ENCODE peak calls at places on chromosomes 4 and X, in five cellular contexts. U is spleen, Y is PC-9, P is GM23248, L is kidney. F is an unnamed sample.

GRCh38 chr4:134024251-134024650 is 177.3 kb downstream of the PABPC4L start:
- DNase-seq in Y (no peak), P (peak; percentile 2), U (no peak), L (no peak), F (no peak)

GRCh38 chrX:16671005-16671404 is 21.0 kb downstream of the S100G start:
- DNase-seq in L (no peak), P (peak; percentile 59), U (no peak), Y (no peak), F (peak; percentile 49)

GRCh38 chr4:76634239-76634638 is 199.2 kb downstream of the SHROOM3 start:
- DNase-seq in U (no peak), L (no peak), P (peak; percentile 84), Y (peak; percentile 87), F (peak; percentile 66)

GRCh38 chrX:18789916-18790315 is 82.5 kb downstream of the PPEF1 start:
- DNase-seq in P (no peak), Y (no peak), U (no peak), L (no peak), F (no peak)

GRCh38 chr4:41156574-41156973 is 57.8 kb downstream of the APBB2 start:
- DNase-seq in Y (no peak), U (no peak), L (no peak), P (peak; percentile 78), F (peak; percentile 47)

GRCh38 chrX:124555036-124555595 is 208.8 kb downstream of the SH2D1A start:
- DNase-seq in P (peak; percentile 45), Y (peak; percentile 72), U (no peak), L (no peak), F (no peak)

GRCh38 chr4:25608644-25609043 is 47.0 kb upstream of the SLC34A2 start:
- DNase-seq in Y (no peak), U (no peak), L (no peak), P (no peak), F (no peak)

GRCh38 chrX:48573690-48574269 is 504 bp upstream of the RBM3 start:
- DNase-seq in U (peak; percentile 85), Y (no peak), L (peak; percentile 83), P (no peak), F (no peak)

GRCh38 chrX:153886915-153887314 is 942 bp upstream of the L1CAM start:
- DNase-seq in P (no peak), L (peak; percentile 72), Y (peak; percentile 74), U (no peak), F (no peak)

GRCh38 chr4:5893013-5893580 is at the start of gene CRMP1:
- DNase-seq in P (peak; percentile 32), L (no peak), U (no peak), Y (no peak), F (no peak)

GRCh38 chrX:72641601-72642000 is 69.0 kb upstream of the HDAC8 start:
- DNase-seq in U (no peak), P (no peak), Y (no peak), L (no peak), F (no peak)

GRCh38 chr4:159105063-159105414 is 2.2 kb downstream of the RAPGEF2 start:
- DNase-seq in Y (no peak), P (peak; percentile 77), L (no peak), U (no peak), F (no peak)

GRCh38 chrX:132001127-132001526 is 22.0 kb upstream of the STK26 start:
- DNase-seq in L (no peak), U (no peak), P (no peak), Y (peak; percentile 99), F (no peak)

GRCh38 chr4:71126719-71127118 is 133.3 kb downstream of the DCK start:
- DNase-seq in U (no peak), P (peak; percentile 94), Y (peak; percentile 57), L (no peak), F (no peak)

GRCh38 chrX:49291615-49292337 is 11.7 kb upstream of the GAGE10 start:
- DNase-seq in U (peak; percentile 84), P (peak; percentile 58), L (peak; percentile 66), Y (no peak), F (peak; percentile 62)

GRCh38 chr4:6298035-6298434 is 28.4 kb downstream of the WFS1 start:
- DNase-seq in L (no peak), U (no peak), P (no peak), Y (no peak), F (no peak)

GRCh38 chrX:124209792-124210576 is 122.5 kb upstream of the TEX13D start:
- DNase-seq in U (no peak), L (no peak), Y (no peak), P (no peak), F (no peak)

GRCh38 chr4:66741081-66741480 is 804.2 kb downstream of the CENPC start:
- DNase-seq in P (no peak), Y (no peak), L (no peak), U (no peak), F (no peak)

GRCh38 chrX:142938793-142939192 is 86.9 kb upstream of the SPANXN4 start:
- DNase-seq in U (no peak), L (no peak), P (no peak), Y (no peak), F (no peak)

GRCh38 chrX:114152130-114152529 is 431.8 kb upstream of the HTR2C start:
- DNase-seq in L (no peak), P (peak; percentile 54), Y (peak; percentile 84), U (no peak), F (peak; percentile 0)

GRCh38 chr4:174314770-174315169 is 31.1 kb downstream of the CEP44 start:
- DNase-seq in Y (no peak), L (no peak), U (no peak), P (peak; percentile 74), F (no peak)

GRCh38 chr4:145041378-145041777 is 56.6 kb downstream of the ANAPC10 start:
- DNase-seq in Y (no peak), P (no peak), U (no peak), L (no peak), F (no peak)

GRCh38 chr4:184747034-184747830 is 13.3 kb upstream of the CENPU start:
- DNase-seq in L (no peak), P (no peak), U (no peak), Y (peak; percentile 86), F (no peak)

GRCh38 chrX:102042706-102043325 is 82.7 kb upstream of the TCEAL2 start:
- DNase-seq in U (peak; percentile 32), P (peak; percentile 32), Y (no peak), L (peak; percentile 19), F (no peak)

GRCh38 chr4:73222466-73223257 is 35.9 kb downstream of the ANKRD17 start:
- DNase-seq in L (no peak), Y (peak; percentile 83), P (peak; percentile 96), U (no peak), F (peak; percentile 70)

GRCh38 chr4:176660561-176660960 is 132.2 kb downstream of the VEGFC start:
- DNase-seq in P (peak; percentile 15), L (no peak), U (no peak), Y (no peak), F (no peak)

GRCh38 chrX:148133099-148133725 is 152.1 kb downstream of the FMR1NB start:
- DNase-seq in P (peak; percentile 15), Y (no peak), U (no peak), L (no peak), F (no peak)

GRCh38 chrX:47562615-47563243 is 1.7 kb downstream of the ARAF start:
- DNase-seq in L (no peak), P (peak; percentile 48), Y (no peak), U (peak; percentile 75), F (no peak)

GRCh38 chr4:7800996-7801395 is 138.7 kb downstream of the AFAP1 start:
- DNase-seq in P (no peak), L (no peak), U (peak; percentile 5), Y (no peak), F (no peak)

GRCh38 chr4:81504685-81505598 is 33.2 kb upstream of the RASGEF1B start:
- DNase-seq in Y (no peak), P (peak; percentile 50), U (peak; percentile 91), L (peak; percentile 87), F (no peak)

GRCh38 chr4:38173935-38174334 is 213.7 kb downstream of the PTTG2 start:
- DNase-seq in P (peak; percentile 3), Y (peak; percentile 74), L (no peak), U (no peak), F (no peak)

GRCh38 chr4:141220655-141221605 is at the start of gene ZNF330:
- DNase-seq in Y (peak; percentile 59), P (peak; percentile 91), L (peak; percentile 97), U (peak; percentile 96), F (peak; percentile 96)

GRCh38 chr4:141220271-141220654 is 432 bp upstream of the ZNF330 start:
- DNase-seq in P (peak; percentile 12), L (no peak), Y (no peak), U (no peak), F (no peak)

DNA sequence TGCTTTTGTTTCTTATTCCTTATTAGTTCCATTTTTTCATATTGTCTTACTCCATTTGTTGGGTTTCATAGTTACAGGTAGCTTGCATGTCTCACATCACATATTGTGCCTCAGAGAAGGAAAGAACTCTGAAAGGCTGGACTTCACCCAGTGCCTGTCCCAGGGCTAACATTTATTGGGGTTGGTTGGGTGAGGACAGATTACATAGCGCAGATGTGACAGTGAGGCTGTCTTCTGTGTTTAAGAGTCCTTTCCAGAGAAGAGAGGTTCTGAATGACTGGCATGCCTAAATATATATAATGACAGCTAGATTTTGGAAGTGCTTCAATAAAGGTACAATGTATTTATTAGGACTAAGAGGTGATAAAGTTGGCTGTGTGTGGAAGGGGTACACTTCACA is 2.7 kb downstream of the ZNF330 start:
- DNase-seq in L (no peak), U (no peak), Y (no peak), P (no peak), F (no peak)
- H3K36me3 ChIP-seq in L (peaks cover 2% of the 10 kb centered on the region), U (peaks cover 58% of the 10 kb centered on the region), Y (peaks cover 7% of the 10 kb centered on the region), P (peaks cover 43% of the 10 kb centered on the region), F (peaks cover 54% of the 10 kb centered on the region)

GRCh38 chrX:57447856-57448255 is 144.0 kb upstream of the ZXDB start:
- DNase-seq in U (no peak), P (peak; percentile 13), L (no peak), Y (no peak), F (no peak)

DNA sequence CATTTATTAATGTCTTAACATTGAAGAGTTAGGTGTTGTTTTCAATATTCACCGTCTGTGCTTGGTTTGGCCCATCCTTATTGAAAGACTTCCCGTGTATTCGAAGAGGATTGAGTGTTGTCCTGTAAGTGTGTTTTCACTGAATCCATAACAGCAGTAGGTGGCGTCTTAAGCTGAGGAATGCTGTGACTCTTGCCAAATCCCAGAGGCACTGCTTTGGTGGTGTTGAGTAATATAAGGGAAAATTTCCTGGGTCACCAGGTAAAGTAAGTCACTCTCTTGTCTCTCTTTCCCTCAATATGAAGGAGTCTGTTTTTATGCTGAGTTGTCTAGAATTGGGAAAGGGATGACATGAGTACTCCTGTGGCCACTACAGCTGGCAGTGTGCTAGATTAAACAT is 146.8 kb upstream of the ZXDB start:
- DNase-seq in U (no peak), L (no peak), P (no peak), Y (no peak), F (no peak)
- H3K9me3 ChIP-seq in U (no peaks in the 10 kb centered on the region), L (no peaks in the 10 kb centered on the region), P (no peaks in the 10 kb centered on the region), Y (no peaks in the 10 kb centered on the region), F (no peaks in the 10 kb centered on the region)

DNA sequence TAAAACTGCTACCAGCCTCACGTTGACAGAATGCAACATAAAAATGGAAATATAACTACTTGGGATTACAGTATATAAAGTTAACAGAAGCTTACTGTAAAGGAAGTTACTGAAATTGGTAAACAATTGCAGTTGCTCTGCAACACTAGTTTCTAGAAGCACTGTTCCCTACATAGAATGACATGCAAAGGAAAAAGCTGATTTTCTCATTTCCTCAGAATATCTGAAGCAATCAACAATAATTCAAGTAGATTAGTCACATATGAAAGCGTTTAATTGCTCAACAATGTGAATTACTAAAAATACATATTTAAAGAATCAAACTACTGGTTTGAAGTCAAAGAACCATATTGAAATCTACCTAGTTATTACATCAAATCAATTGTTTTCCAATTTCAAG is 31.8 kb downstream of the PDGFC start:
- DNase-seq in L (no peak), Y (no peak), U (no peak), P (peak; percentile 53), F (no peak)
- H3K27ac ChIP-seq in L (no peak overlapping the region), Y (no peak overlapping the region), U (peak overlapping the region; percentile 32), P (peak overlapping the region; percentile 19), F (peak overlapping the region; percentile 49)

GRCh38 chr4:94216394-94216793 is 8.7 kb downstream of the SMARCAD1 start:
- DNase-seq in P (no peak), L (no peak), Y (no peak), U (no peak), F (no peak)
- H3K36me3 ChIP-seq in P (peaks cover 27% of the 10 kb centered on the region), L (peaks cover 12% of the 10 kb centered on the region), Y (peaks cover 4% of the 10 kb centered on the region), U (peaks cover 89% of the 10 kb centered on the region), F (peaks cover 75% of the 10 kb centered on the region)

F was measured in SJSA1.